ENCODE peak calls at places on chromosomes 5 and 9, in six cellular contexts. One of them, this sample, is unnamed.

GRCh38 chr9:112731971-112732370 is 14.1 kb upstream of the INIP start:
- DNase-seq in IMR-90: no peak
- DNase-seq in CD8-positive, alpha-beta memory T cell: no peak
- DNase-seq in heart right ventricle: no peak
- DNase-seq in skeletal muscle cell: no peak
- DNase-seq in Caco-2: peak
- DNase-seq in this sample: no peak

GRCh38 chr5:130992621-130993020 is 172.4 kb downstream of the HINT1 start:
- DNase-seq in IMR-90: no peak
- DNase-seq in CD8-positive, alpha-beta memory T cell: no peak
- DNase-seq in heart right ventricle: no peak
- DNase-seq in skeletal muscle cell: peak
- DNase-seq in Caco-2: no peak
- DNase-seq in this sample: no peak

GRCh38 chr9:112447283-112447761 is 39.3 kb upstream of the KIAA1958 start:
- DNase-seq in IMR-90: peak
- DNase-seq in CD8-positive, alpha-beta memory T cell: no peak
- DNase-seq in heart right ventricle: no peak
- DNase-seq in skeletal muscle cell: peak
- DNase-seq in Caco-2: no peak
- DNase-seq in this sample: peak

GRCh38 chr5:124735169-124735858 is 11.1 kb downstream of the ZNF608 start:
- DNase-seq in IMR-90: no peak
- DNase-seq in CD8-positive, alpha-beta memory T cell: no peak
- DNase-seq in heart right ventricle: peak
- DNase-seq in skeletal muscle cell: no peak
- DNase-seq in Caco-2: peak
- DNase-seq in this sample: peak

GRCh38 chr5:12707560-12707959 is 803.3 kb upstream of the CTNND2 start:
- DNase-seq in IMR-90: no peak
- DNase-seq in CD8-positive, alpha-beta memory T cell: no peak
- DNase-seq in heart right ventricle: no peak
- DNase-seq in skeletal muscle cell: no peak
- DNase-seq in Caco-2: no peak
- DNase-seq in this sample: no peak

GRCh38 chr9:18786936-18787658 is 245.9 kb downstream of the SAXO1 start:
- DNase-seq in IMR-90: peak
- DNase-seq in CD8-positive, alpha-beta memory T cell: no peak
- DNase-seq in heart right ventricle: no peak
- DNase-seq in skeletal muscle cell: no peak
- DNase-seq in Caco-2: no peak
- DNase-seq in this sample: no peak

GRCh38 chr5:58094031-58094430 is 365.9 kb downstream of the PLK2 start:
- DNase-seq in IMR-90: peak
- DNase-seq in CD8-positive, alpha-beta memory T cell: no peak
- DNase-seq in heart right ventricle: no peak
- DNase-seq in skeletal muscle cell: no peak
- DNase-seq in Caco-2: no peak
- DNase-seq in this sample: no peak

GRCh38 chr9:2210201-2210600 is 195.1 kb downstream of the SMARCA2 start:
- DNase-seq in IMR-90: peak
- DNase-seq in CD8-positive, alpha-beta memory T cell: no peak
- DNase-seq in heart right ventricle: no peak
- DNase-seq in skeletal muscle cell: no peak
- DNase-seq in Caco-2: no peak
- DNase-seq in this sample: no peak

GRCh38 chr9:87596862-87597261 is 99.2 kb downstream of the DAPK1 start:
- DNase-seq in IMR-90: no peak
- DNase-seq in CD8-positive, alpha-beta memory T cell: no peak
- DNase-seq in heart right ventricle: peak
- DNase-seq in skeletal muscle cell: peak
- DNase-seq in Caco-2: no peak
- DNase-seq in this sample: no peak

GRCh38 chr5:36696059-36696673 is 89.8 kb downstream of the SLC1A3 start:
- DNase-seq in IMR-90: peak
- DNase-seq in CD8-positive, alpha-beta memory T cell: no peak
- DNase-seq in heart right ventricle: peak
- DNase-seq in skeletal muscle cell: no peak
- DNase-seq in Caco-2: peak
- DNase-seq in this sample: no peak

GRCh38 chr5:166834246-166834645 is 1457.2 kb upstream of the WWC1 start:
- DNase-seq in IMR-90: no peak
- DNase-seq in CD8-positive, alpha-beta memory T cell: no peak
- DNase-seq in heart right ventricle: no peak
- DNase-seq in skeletal muscle cell: peak
- DNase-seq in Caco-2: no peak
- DNase-seq in this sample: no peak

GRCh38 chr5:138148811-138149210 is 9.6 kb upstream of the NME5 start:
- DNase-seq in IMR-90: peak
- DNase-seq in CD8-positive, alpha-beta memory T cell: no peak
- DNase-seq in heart right ventricle: no peak
- DNase-seq in skeletal muscle cell: peak
- DNase-seq in Caco-2: no peak
- DNase-seq in this sample: peak

GRCh38 chr9:115615821-115616665 is 498.1 kb upstream of the TNC start:
- DNase-seq in IMR-90: peak
- DNase-seq in CD8-positive, alpha-beta memory T cell: no peak
- DNase-seq in heart right ventricle: no peak
- DNase-seq in skeletal muscle cell: peak
- DNase-seq in Caco-2: no peak
- DNase-seq in this sample: peak

GRCh38 chr5:32612134-32612888 is 27.0 kb downstream of the SUB1 start:
- DNase-seq in IMR-90: peak
- DNase-seq in CD8-positive, alpha-beta memory T cell: no peak
- DNase-seq in heart right ventricle: no peak
- DNase-seq in skeletal muscle cell: no peak
- DNase-seq in Caco-2: no peak
- DNase-seq in this sample: no peak

GRCh38 chr5:370959-371810 is 49.7 kb downstream of the AHRR start:
- DNase-seq in IMR-90: no peak
- DNase-seq in CD8-positive, alpha-beta memory T cell: no peak
- DNase-seq in heart right ventricle: no peak
- DNase-seq in skeletal muscle cell: no peak
- DNase-seq in Caco-2: peak
- DNase-seq in this sample: no peak

GRCh38 chr5:68171101-68171558 is 44.4 kb upstream of the PIK3R1 start:
- DNase-seq in IMR-90: peak
- DNase-seq in CD8-positive, alpha-beta memory T cell: no peak
- DNase-seq in heart right ventricle: peak
- DNase-seq in skeletal muscle cell: peak
- DNase-seq in Caco-2: no peak
- DNase-seq in this sample: no peak

GRCh38 chr5:45694255-45694834 is 1.8 kb downstream of the HCN1 start:
- DNase-seq in IMR-90: no peak
- DNase-seq in CD8-positive, alpha-beta memory T cell: no peak
- DNase-seq in heart right ventricle: no peak
- DNase-seq in skeletal muscle cell: no peak
- DNase-seq in Caco-2: no peak
- DNase-seq in this sample: no peak

GRCh38 chr5:178225174-178225573 is 7.4 kb downstream of the PHYKPL start:
- DNase-seq in IMR-90: no peak
- DNase-seq in CD8-positive, alpha-beta memory T cell: no peak
- DNase-seq in heart right ventricle: no peak
- DNase-seq in skeletal muscle cell: no peak
- DNase-seq in Caco-2: no peak
- DNase-seq in this sample: no peak

GRCh38 chr5:10567781-10568321 is 4.0 kb downstream of the ANKRD33B start:
- DNase-seq in IMR-90: peak
- DNase-seq in CD8-positive, alpha-beta memory T cell: no peak
- DNase-seq in heart right ventricle: no peak
- DNase-seq in skeletal muscle cell: peak
- DNase-seq in Caco-2: no peak
- DNase-seq in this sample: no peak

GRCh38 chr9:127754761-127755557 is 19.9 kb upstream of the TOR2A start:
- DNase-seq in IMR-90: no peak
- DNase-seq in CD8-positive, alpha-beta memory T cell: no peak
- DNase-seq in heart right ventricle: no peak
- DNase-seq in skeletal muscle cell: no peak
- DNase-seq in Caco-2: no peak
- DNase-seq in this sample: no peak

GRCh38 chr5:80763873-80764647 is 109.3 kb upstream of the DHFR start:
- DNase-seq in IMR-90: peak
- DNase-seq in CD8-positive, alpha-beta memory T cell: no peak
- DNase-seq in heart right ventricle: no peak
- DNase-seq in skeletal muscle cell: no peak
- DNase-seq in Caco-2: no peak
- DNase-seq in this sample: no peak

GRCh38 chr5:32450952-32451351 is 6.4 kb upstream of the ZFR start:
- DNase-seq in IMR-90: no peak
- DNase-seq in CD8-positive, alpha-beta memory T cell: no peak
- DNase-seq in heart right ventricle: no peak
- DNase-seq in skeletal muscle cell: no peak
- DNase-seq in Caco-2: no peak
- DNase-seq in this sample: no peak

GRCh38 chr5:10488144-10488543 is 46.5 kb downstream of the ROPN1L start:
- DNase-seq in IMR-90: no peak
- DNase-seq in CD8-positive, alpha-beta memory T cell: no peak
- DNase-seq in heart right ventricle: no peak
- DNase-seq in skeletal muscle cell: no peak
- DNase-seq in Caco-2: no peak
- DNase-seq in this sample: no peak

GRCh38 chr5:67301285-67301904 is 104.8 kb upstream of the CD180 start:
- DNase-seq in IMR-90: peak
- DNase-seq in CD8-positive, alpha-beta memory T cell: no peak
- DNase-seq in heart right ventricle: peak
- DNase-seq in skeletal muscle cell: peak
- DNase-seq in Caco-2: no peak
- DNase-seq in this sample: peak

GRCh38 chr9:86406366-86406765 is 52.2 kb upstream of the TUT7 start:
- DNase-seq in IMR-90: peak
- DNase-seq in CD8-positive, alpha-beta memory T cell: no peak
- DNase-seq in heart right ventricle: no peak
- DNase-seq in skeletal muscle cell: peak
- DNase-seq in Caco-2: no peak
- DNase-seq in this sample: peak

GRCh38 chr9:124191691-124192208 is 66.0 kb upstream of the NEK6 start:
- DNase-seq in IMR-90: no peak
- DNase-seq in CD8-positive, alpha-beta memory T cell: no peak
- DNase-seq in heart right ventricle: no peak
- DNase-seq in skeletal muscle cell: no peak
- DNase-seq in Caco-2: no peak
- DNase-seq in this sample: no peak

GRCh38 chr5:56142233-56142619 is 90.9 kb downstream of the ANKRD55 start:
- DNase-seq in IMR-90: no peak
- DNase-seq in CD8-positive, alpha-beta memory T cell: no peak
- DNase-seq in heart right ventricle: no peak
- DNase-seq in skeletal muscle cell: no peak
- DNase-seq in Caco-2: no peak
- DNase-seq in this sample: no peak

GRCh38 chr5:181259974-181260719 is 796 bp downstream of the TRIM52 start:
- DNase-seq in IMR-90: no peak
- DNase-seq in CD8-positive, alpha-beta memory T cell: no peak
- DNase-seq in heart right ventricle: no peak
- DNase-seq in skeletal muscle cell: no peak
- DNase-seq in Caco-2: no peak
- DNase-seq in this sample: no peak

GRCh38 chr9:91273853-91274552 is 87.7 kb downstream of the AUH start:
- DNase-seq in IMR-90: peak
- DNase-seq in CD8-positive, alpha-beta memory T cell: no peak
- DNase-seq in heart right ventricle: no peak
- DNase-seq in skeletal muscle cell: peak
- DNase-seq in Caco-2: no peak
- DNase-seq in this sample: no peak

GRCh38 chr5:141846031-141846430 is 32.2 kb downstream of the PCDH1 start:
- DNase-seq in IMR-90: peak
- DNase-seq in CD8-positive, alpha-beta memory T cell: no peak
- DNase-seq in heart right ventricle: no peak
- DNase-seq in skeletal muscle cell: peak
- DNase-seq in Caco-2: no peak
- DNase-seq in this sample: no peak

GRCh38 chr5:112930082-112930344 is 8.0 kb upstream of the REEP5 start:
- DNase-seq in IMR-90: no peak
- DNase-seq in CD8-positive, alpha-beta memory T cell: no peak
- DNase-seq in heart right ventricle: no peak
- DNase-seq in skeletal muscle cell: no peak
- DNase-seq in Caco-2: no peak
- DNase-seq in this sample: no peak

GRCh38 chr5:39618391-39618790 is 193.6 kb upstream of the DAB2 start:
- DNase-seq in IMR-90: no peak
- DNase-seq in CD8-positive, alpha-beta memory T cell: no peak
- DNase-seq in heart right ventricle: no peak
- DNase-seq in skeletal muscle cell: no peak
- DNase-seq in Caco-2: no peak
- DNase-seq in this sample: no peak

GRCh38 chr9:9790216-9790872 is 822.5 kb downstream of the PTPRD start:
- DNase-seq in IMR-90: no peak
- DNase-seq in CD8-positive, alpha-beta memory T cell: no peak
- DNase-seq in heart right ventricle: no peak
- DNase-seq in skeletal muscle cell: no peak
- DNase-seq in Caco-2: no peak
- DNase-seq in this sample: no peak

GRCh38 chr5:111168608-111169007 is 55.6 kb upstream of the CAMK4 start:
- DNase-seq in IMR-90: no peak
- DNase-seq in CD8-positive, alpha-beta memory T cell: no peak
- DNase-seq in heart right ventricle: no peak
- DNase-seq in skeletal muscle cell: no peak
- DNase-seq in Caco-2: no peak
- DNase-seq in this sample: no peak
- H3K4me3 ChIP-seq in IMR-90: no peak
- H3K4me3 ChIP-seq in CD8-positive, alpha-beta memory T cell: no peak
- H3K4me3 ChIP-seq in heart right ventricle: no peak
- H3K4me3 ChIP-seq in skeletal muscle cell: no peak
- H3K4me3 ChIP-seq in Caco-2: no peak
- H3K4me3 ChIP-seq in this sample: no peak

DNA sequence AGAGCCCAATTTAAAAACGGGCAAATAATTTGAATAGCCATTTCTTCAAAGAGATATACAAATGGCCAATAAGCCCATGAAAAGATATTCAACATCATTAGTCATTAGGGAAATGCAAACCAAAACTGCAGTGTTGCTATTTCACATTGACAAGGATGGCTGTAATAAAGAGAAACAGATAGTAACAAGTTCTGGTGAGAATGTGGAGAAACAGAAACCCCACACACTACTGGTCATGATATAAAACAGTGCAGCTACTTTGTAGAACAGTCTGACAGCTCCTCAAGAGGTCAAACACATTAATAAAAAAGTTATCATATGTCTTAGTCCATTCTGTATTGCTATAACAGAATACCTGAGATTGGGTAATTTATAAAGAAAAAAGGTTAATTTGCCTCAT is 237.0 kb upstream of the GRAMD2B start:
- DNase-seq in IMR-90: no peak
- DNase-seq in CD8-positive, alpha-beta memory T cell: no peak
- DNase-seq in heart right ventricle: no peak
- DNase-seq in skeletal muscle cell: no peak
- DNase-seq in Caco-2: no peak
- DNase-seq in this sample: no peak
- H3K4me3 ChIP-seq in IMR-90: no peak
- H3K4me3 ChIP-seq in CD8-positive, alpha-beta memory T cell: no peak
- H3K4me3 ChIP-seq in heart right ventricle: no peak
- H3K4me3 ChIP-seq in skeletal muscle cell: no peak
- H3K4me3 ChIP-seq in Caco-2: no peak
- H3K4me3 ChIP-seq in this sample: no peak

GRCh38 chr5:74766887-74767578 is at the start of the genes GFM2 and NSA2:
- DNase-seq in IMR-90: peak
- DNase-seq in CD8-positive, alpha-beta memory T cell: peak
- DNase-seq in heart right ventricle: peak
- DNase-seq in skeletal muscle cell: peak
- DNase-seq in Caco-2: peak
- DNase-seq in this sample: peak
- H3K4me3 ChIP-seq in IMR-90: peak
- H3K4me3 ChIP-seq in CD8-positive, alpha-beta memory T cell: peak
- H3K4me3 ChIP-seq in heart right ventricle: peak
- H3K4me3 ChIP-seq in skeletal muscle cell: peak
- H3K4me3 ChIP-seq in Caco-2: peak
- H3K4me3 ChIP-seq in this sample: peak

GRCh38 chr9:93953492-93954435 is 1.4 kb downstream of the BARX1 start:
- DNase-seq in IMR-90: no peak
- DNase-seq in CD8-positive, alpha-beta memory T cell: no peak
- DNase-seq in heart right ventricle: no peak
- DNase-seq in skeletal muscle cell: no peak
- DNase-seq in Caco-2: no peak
- DNase-seq in this sample: no peak
- H3K4me3 ChIP-seq in IMR-90: no peak
- H3K4me3 ChIP-seq in CD8-positive, alpha-beta memory T cell: no peak
- H3K4me3 ChIP-seq in heart right ventricle: no peak
- H3K4me3 ChIP-seq in skeletal muscle cell: no peak
- H3K4me3 ChIP-seq in Caco-2: no peak
- H3K4me3 ChIP-seq in this sample: no peak

This sample was measured in HFF-Myc.